ENCODE peak calls at places on chromosomes 7 and 10, in eight cellular contexts. H, R, I, K, O, B, N and D are unnamed samples.

GRCh38 chr7:135877799-135878198 is 99.4 kb downstream of the MTPN start:
- DNase-seq in N (no peak), K (peak), O (peak), B (peak), R (no peak), H (peak), I (no peak), D (no peak)

GRCh38 chr10:63114031-63114814 is 18.9 kb upstream of the NRBF2 start:
- DNase-seq in N (peak), H (peak), O (peak), B (peak), R (no peak), K (peak), I (no peak), D (peak)

GRCh38 chr7:150715293-150715692 is 1.1 kb upstream of the GIMAP1 start:
- DNase-seq in K (no peak), R (no peak), O (no peak), B (no peak), H (no peak), N (no peak), I (no peak), D (no peak)

GRCh38 chr10:103598654-103599115 is 105.2 kb downstream of the NEURL1 start:
- DNase-seq in H (peak), R (no peak), K (no peak), N (peak), O (peak), I (peak), B (peak), D (peak)

GRCh38 chr7:94600267-94600666 is 55.7 kb downstream of the SGCE start:
- DNase-seq in O (no peak), B (no peak), H (no peak), I (no peak), N (no peak), K (no peak), R (no peak), D (no peak)

GRCh38 chr10:51892965-51893658 is 193.7 kb upstream of the CSTF2T start:
- DNase-seq in N (no peak), B (no peak), O (peak), H (no peak), R (no peak), I (peak), K (no peak), D (no peak)

GRCh38 chr7:36280840-36281812 is 108.5 kb upstream of the ANLN start:
- DNase-seq in K (peak), H (peak), R (peak), O (peak), I (peak), B (peak), N (peak), D (peak)

GRCh38 chr7:57426629-57427003 is 23.4 kb upstream of the ZNF716 start:
- DNase-seq in B (no peak), K (no peak), N (no peak), O (no peak), R (no peak), I (no peak), H (no peak), D (no peak)

GRCh38 chr7:150939052-150939810 is 38.9 kb downstream of the KCNH2 start:
- DNase-seq in N (no peak), I (no peak), O (no peak), B (no peak), H (no peak), K (no peak), R (no peak), D (no peak)

GRCh38 chr10:108039821-108040584 is 875.5 kb upstream of the SORCS1 start:
- DNase-seq in O (no peak), H (no peak), B (no peak), I (no peak), K (no peak), N (no peak), R (no peak), D (no peak)

GRCh38 chr10:6221971-6222751 is 19.4 kb downstream of the PFKFB3 start:
- DNase-seq in O (peak), H (peak), I (no peak), B (peak), R (no peak), N (no peak), K (no peak), D (no peak)

GRCh38 chr10:6647811-6648526 is 67.9 kb upstream of the PRKCQ start:
- DNase-seq in O (peak), H (no peak), N (no peak), K (peak), R (peak), I (peak), B (no peak), D (no peak)

GRCh38 chr7:81584667-81585066 is 185.2 kb downstream of the HGF start:
- DNase-seq in R (no peak), N (no peak), H (peak), I (no peak), K (no peak), B (no peak), O (peak), D (no peak)

GRCh38 chr7:142557971-142558582 is 191.2 kb upstream of the PRSS1 start:
- DNase-seq in K (no peak), B (peak), R (no peak), I (peak), O (peak), H (peak), N (no peak), D (no peak)

GRCh38 chr7:38453187-38453586 is 178.0 kb downstream of the AMPH start:
- DNase-seq in H (no peak), O (peak), N (no peak), R (no peak), B (peak), K (no peak), I (no peak), D (no peak)

GRCh38 chr7:8719102-8719501 is 285.7 kb downstream of the NXPH1 start:
- DNase-seq in K (no peak), N (no peak), I (no peak), B (no peak), O (no peak), H (no peak), R (no peak), D (no peak)

GRCh38 chr10:131859341-131860020 is 41.3 kb upstream of the PPP2R2D start:
- DNase-seq in R (peak), B (no peak), O (no peak), H (no peak), I (no peak), K (no peak), N (no peak), D (no peak)

GRCh38 chr7:150307904-150308303 is 15.3 kb upstream of the LRRC61 start:
- DNase-seq in I (no peak), K (no peak), B (no peak), R (no peak), N (no peak), O (no peak), H (no peak), D (no peak)

GRCh38 chr7:132080967-132081668 is 495.2 kb downstream of the PLXNA4 start:
- DNase-seq in O (peak), K (peak), R (no peak), B (peak), H (peak), N (peak), I (no peak), D (peak)

GRCh38 chr7:88307412-88307811 is 718 bp upstream of the STEAP4 start:
- DNase-seq in K (no peak), R (no peak), B (no peak), I (no peak), O (peak), H (no peak), N (no peak), D (no peak)

GRCh38 chr10:104766341-104766740 is 125.3 kb downstream of the SORCS3 start:
- DNase-seq in O (peak), K (no peak), I (no peak), H (peak), B (no peak), R (no peak), N (no peak), D (no peak)

GRCh38 chr7:132376361-132377013 is 199.8 kb downstream of the PLXNA4 start:
- DNase-seq in O (no peak), N (no peak), H (no peak), K (no peak), B (no peak), R (no peak), I (no peak), D (no peak)

GRCh38 chr10:17444062-17444714 is 10.2 kb downstream of the ST8SIA6 start:
- DNase-seq in N (no peak), B (no peak), I (no peak), O (peak), R (no peak), K (no peak), H (no peak), D (no peak)

GRCh38 chr10:70579234-70580002 is 23.1 kb downstream of the PRF1 start:
- DNase-seq in I (peak), H (no peak), B (no peak), K (no peak), R (no peak), O (no peak), N (no peak), D (no peak)

GRCh38 chr7:146136357-146136875 is 19.8 kb downstream of the CNTNAP2 start:
- DNase-seq in O (no peak), I (no peak), H (no peak), N (no peak), K (no peak), B (no peak), R (no peak), D (no peak)

GRCh38 chr10:46070749-46071148 is 24.7 kb upstream of the MSMB start:
- DNase-seq in N (no peak), B (no peak), O (no peak), I (no peak), K (no peak), H (no peak), R (no peak), D (no peak)

GRCh38 chr10:68106656-68107055 is 2.6 kb upstream of the MYPN start:
- DNase-seq in R (no peak), N (peak), O (peak), I (no peak), K (no peak), B (peak), H (peak), D (peak)

GRCh38 chr10:97714401-97715258 is 1.1 kb downstream of the MARVELD1 start:
- DNase-seq in N (no peak), I (peak), H (peak), K (peak), O (peak), B (peak), R (peak), D (no peak)

GRCh38 chr10:58001159-58001558 is 266.5 kb downstream of the IPMK start:
- DNase-seq in I (no peak), O (no peak), B (no peak), H (no peak), K (no peak), R (no peak), N (no peak), D (no peak)
- TF ChIP-seq CTCF in I (no peak), O (no peak), B (no peak), H (no peak), K (no peak), R (no peak), N (no peak), D (no peak)

GRCh38 chr10:43077421-43078171 is 727 bp downstream of the RET start:
- DNase-seq in R (no peak), N (no peak), I (no peak), O (peak), H (no peak), K (no peak), B (no peak), D (no peak)

GRCh38 chr10:43076311-43076875 is 476 bp upstream of the RET start:
- DNase-seq in I (no peak), O (peak), H (no peak), K (no peak), B (no peak), R (no peak), N (no peak), D (no peak)

GRCh38 chr10:43075612-43076003 is 1.3 kb upstream of the RET start:
- DNase-seq in O (no peak), N (no peak), B (no peak), H (no peak), K (no peak), R (no peak), I (peak), D (no peak)

GRCh38 chr10:43078175-43078985 is 1.5 kb downstream of the RET start:
- DNase-seq in R (no peak), I (no peak), H (no peak), K (no peak), B (no peak), O (no peak), N (no peak), D (no peak)

GRCh38 chr10:43076876-43077420 is at the start of gene RET:
- DNase-seq in B (no peak), K (no peak), N (no peak), R (no peak), H (no peak), O (peak), I (peak), D (no peak)
- H3K4me3 ChIP-seq in B (peak), K (peak), N (no peak), R (peak), H (peak), O (peak), I (peak), D (peak)

GRCh38 chr10:71714592-71714991 is 5.0 kb downstream of the C10orf105 start:
- DNase-seq in H (no peak), B (no peak), O (no peak), K (no peak), N (no peak), R (no peak), I (no peak), D (no peak)

GRCh38 chr10:71714055-71714454 is 5.5 kb downstream of the C10orf105 start:
- DNase-seq in K (no peak), H (no peak), R (no peak), N (no peak), B (no peak), I (no peak), O (peak), D (no peak)

GRCh38 chr10:71712170-71712569 is 7.4 kb downstream of the C10orf105 start:
- DNase-seq in N (no peak), K (no peak), B (no peak), O (no peak), H (no peak), R (no peak), I (no peak), D (no peak)

GRCh38 chr10:71712572-71713134 is 6.9 kb downstream of the C10orf105 start:
- DNase-seq in R (no peak), I (no peak), N (no peak), H (no peak), K (no peak), O (no peak), B (no peak), D (no peak)

GRCh38 chr10:71713135-71714040 is 6.2 kb downstream of the C10orf105 start:
- DNase-seq in O (peak), I (no peak), R (peak), H (peak), N (peak), K (peak), B (peak), D (peak)
- TF ChIP-seq CTCF in O (peak), I (no peak), R (no peak), H (peak), N (peak), K (no peak), B (peak), D (peak)

GRCh38 chr7:19773361-19773760 is at the start of gene TMEM196:
- DNase-seq in K (no peak), R (no peak), N (no peak), H (no peak), B (no peak), I (no peak), O (no peak), D (no peak)
- H3K4me3 ChIP-seq in K (no peak), R (no peak), N (no peak), H (peak), B (no peak), I (peak), O (no peak), D (no peak)

DNA sequence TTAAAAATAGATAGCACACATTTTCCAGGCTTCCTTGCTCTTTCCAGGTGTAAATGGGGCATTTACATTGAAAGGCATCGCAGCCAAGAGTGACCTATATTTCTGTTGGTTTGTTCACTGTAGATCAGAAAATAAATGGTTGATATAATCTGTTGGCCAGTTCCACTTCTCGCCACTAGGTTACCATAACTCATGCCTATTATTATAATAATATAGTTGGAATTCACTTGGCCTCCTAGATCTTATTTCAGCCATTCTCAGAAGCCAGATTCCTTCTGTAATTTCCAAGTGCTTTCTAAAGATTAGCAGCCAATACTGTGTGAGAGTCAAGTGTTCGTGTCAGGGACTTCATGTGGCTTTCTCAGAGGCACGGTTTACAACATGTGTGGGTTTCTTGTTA is 179.5 kb downstream of the DNAH11 start:
- DNase-seq in N (no peak), K (no peak), H (no peak), B (no peak), O (no peak), I (no peak), R (no peak), D (no peak)
- TF ChIP-seq CTCF in N (no peak), K (no peak), H (peak), B (no peak), O (no peak), I (no peak), R (no peak), D (no peak)